ENCODE peak calls at places on chromosomes 11 and 22, in five cellular contexts. Z is fibroblast of lung; L is GOT3; P is effector memory CD4-positive, alpha-beta T cell; S is activated naive CD4-positive, alpha-beta T cell. B is an unnamed sample.

GRCh38 chr22:41367039-41367679 is 14.6 kb upstream of the TEF start:
- DNase-seq in Z (peak; percentile 96), L (peak; percentile 62), P (no peak), S (no peak), B (no peak)

GRCh38 chr22:39208013-39208680 is 36.6 kb downstream of the PDGFB start:
- DNase-seq in Z (no peak), L (no peak), P (no peak), S (no peak), B (no peak)

GRCh38 chr11:8223513-8223899 is 40.2 kb downstream of the LMO1 start:
- DNase-seq in Z (no peak), L (no peak), P (no peak), S (no peak), B (no peak)

GRCh38 chr11:1497600-1497999 is 11.0 kb upstream of the MOB2 start:
- DNase-seq in Z (no peak), L (no peak), P (no peak), S (no peak), B (no peak)

GRCh38 chr22:44776535-44777363 is 24.4 kb downstream of the ARHGAP8 start:
- DNase-seq in Z (no peak), L (no peak), P (no peak), S (no peak), B (no peak)

GRCh38 chr22:44589831-44590230 is 91.8 kb upstream of the RTL6 start:
- DNase-seq in Z (no peak), L (no peak), P (no peak), S (no peak), B (no peak)

GRCh38 chr11:75145972-75146519 is 4.9 kb upstream of the SLCO2B1 start:
- DNase-seq in Z (no peak), L (no peak), P (no peak), S (no peak), B (no peak)

GRCh38 chr11:57460017-57460755 is at the start of gene RTN4RL2:
- DNase-seq in Z (peak; percentile 54), L (no peak), P (no peak), S (no peak), B (no peak)

GRCh38 chr11:69893631-69894030 is 74.4 kb upstream of the FGF3 start:
- DNase-seq in Z (no peak), L (no peak), P (no peak), S (no peak), B (no peak)

GRCh38 chr11:88398372-88399140 is 61.0 kb upstream of the CTSC start:
- DNase-seq in Z (peak; percentile 46), L (no peak), P (no peak), S (no peak), B (no peak)

GRCh38 chr22:30267382-30268302 is 991 bp upstream of the OSM start:
- DNase-seq in Z (no peak), L (no peak), P (peak; percentile 25), S (peak; percentile 31), B (no peak)

GRCh38 chr11:44920451-44920850 is 30.2 kb downstream of the TP53I11 start:
- DNase-seq in Z (no peak), L (no peak), P (no peak), S (no peak), B (no peak)

GRCh38 chr11:12042215-12042676 is 33.8 kb upstream of the DKK3 start:
- DNase-seq in Z (peak; percentile 91), L (no peak), P (no peak), S (no peak), B (no peak)

GRCh38 chr11:82356316-82356715 is 377.3 kb downstream of the FAM181B start:
- DNase-seq in Z (no peak), L (no peak), P (no peak), S (no peak), B (no peak)

GRCh38 chr11:110294509-110294908 is 1.9 kb downstream of the RDX start:
- DNase-seq in Z (no peak), L (no peak), P (no peak), S (no peak), B (no peak)

GRCh38 chr11:100528872-100529416 is 158.1 kb upstream of the ARHGAP42 start:
- DNase-seq in Z (no peak), L (no peak), P (no peak), S (no peak), B (no peak)

GRCh38 chr11:114284021-114284420 is 12.2 kb upstream of the NNMT start:
- DNase-seq in Z (no peak), L (no peak), P (no peak), S (no peak), B (no peak)

GRCh38 chr11:12094872-12095800 is 15.3 kb upstream of the MICAL2 start:
- DNase-seq in Z (no peak), L (no peak), P (no peak), S (no peak), B (no peak)

GRCh38 chr11:697028-697491 is 1.4 kb downstream of the TMEM80 start:
- DNase-seq in Z (peak; percentile 83), L (no peak), P (no peak), S (no peak), B (no peak)

GRCh38 chr11:121321614-121322243 is 29.2 kb downstream of the SC5D start:
- DNase-seq in Z (peak; percentile 39), L (no peak), P (no peak), S (no peak), B (no peak)

GRCh38 chr11:129733384-129733783 is 82.3 kb upstream of the TMEM45B start:
- DNase-seq in Z (no peak), L (no peak), P (no peak), S (no peak), B (no peak)

GRCh38 chr22:43878831-43879550 is 12.8 kb downstream of the PNPLA5 start:
- DNase-seq in Z (no peak), L (no peak), P (no peak), S (no peak), B (no peak)

GRCh38 chr11:44628730-44629361 is 63.4 kb downstream of the CD82 start:
- DNase-seq in Z (no peak), L (no peak), P (no peak), S (no peak), B (no peak)

GRCh38 chr11:47179655-47179991 is 2.9 kb upstream of the ARFGAP2 start:
- DNase-seq in Z (peak; percentile 38), L (no peak), P (no peak), S (no peak), B (no peak)

GRCh38 chr22:17743661-17744411 is 30.4 kb downstream of the BID start:
- DNase-seq in Z (no peak), L (no peak), P (no peak), S (no peak), B (no peak)

GRCh38 chr22:49935561-49935960 is 17.1 kb downstream of the CRELD2 start:
- DNase-seq in Z (peak; percentile 31), L (no peak), P (no peak), S (no peak), B (no peak)

GRCh38 chr11:60121259-60121658 is 32.8 kb downstream of the MS4A2 start:
- DNase-seq in Z (no peak), L (no peak), P (no peak), S (no peak), B (no peak)

GRCh38 chr11:113113801-113114451 is 152.7 kb downstream of the NCAM1 start:
- DNase-seq in Z (no peak), L (no peak), P (no peak), S (no peak), B (no peak)